ENCODE peak calls at places on chromosomes 4 and X, in ten cellular contexts. X, J, E, L, A, Q, W, P, N and S are unnamed samples.

GRCh38 chr4:7575426-7575825 is 140.7 kb upstream of the PSAPL1 start:
- DNase-seq in A (no peak), J (no peak), N (no peak), X (no peak), Q (no peak), L (no peak), W (no peak), P (no peak), E (no peak), S (no peak)

GRCh38 chr4:159698336-159698735 is 595.5 kb downstream of the RAPGEF2 start:
- DNase-seq in W (no peak), E (no peak), N (no peak), A (no peak), P (no peak), X (no peak), Q (no peak), J (no peak), L (no peak), S (no peak)

GRCh38 chrX:149877157-149877556 is 3.8 kb upstream of the MAGEA8 start:
- DNase-seq in J (no peak), X (no peak), A (no peak), L (no peak), P (no peak), Q (no peak), E (no peak), N (no peak), W (no peak), S (no peak)

GRCh38 chr4:186598686-186599085 is 43.3 kb upstream of the MTNR1A start:
- DNase-seq in W (no peak), P (no peak), N (no peak), L (no peak), J (no peak), E (no peak), A (no peak), X (no peak), Q (no peak), S (no peak)

GRCh38 chrX:72003811-72004750 is 93.4 kb downstream of the NHSL2 start:
- DNase-seq in W (no peak), N (peak), J (no peak), Q (peak), E (peak), X (no peak), A (no peak), L (peak), P (no peak), S (no peak)

GRCh38 chr4:11728165-11728564 is 299.5 kb upstream of the HS3ST1 start:
- DNase-seq in L (no peak), Q (no peak), P (no peak), A (no peak), X (no peak), E (no peak), N (no peak), W (no peak), J (no peak), S (no peak)

GRCh38 chrX:109774706-109775105 is 41.6 kb upstream of the ACSL4 start:
- DNase-seq in E (no peak), P (peak), L (no peak), X (no peak), A (no peak), J (no peak), W (peak), N (no peak), Q (no peak), S (no peak)

GRCh38 chrX:153598541-153599191 is at the start of gene CCNQ:
- DNase-seq in A (peak), E (no peak), Q (peak), W (peak), N (peak), J (no peak), P (peak), X (no peak), L (peak), S (peak)

GRCh38 chrX:38804481-38805293 is 3.4 kb downstream of the MID1IP1 start:
- DNase-seq in W (peak), A (peak), P (no peak), L (peak), Q (peak), N (peak), E (peak), X (no peak), J (peak), S (peak)

GRCh38 chrX:41145920-41146608 is 60.8 kb downstream of the USP9X start:
- DNase-seq in W (no peak), A (no peak), E (no peak), N (no peak), J (no peak), L (no peak), X (no peak), P (peak), Q (no peak), S (no peak)

GRCh38 chr4:81621490-81621889 is 149.8 kb upstream of the RASGEF1B start:
- DNase-seq in P (no peak), A (no peak), Q (no peak), W (no peak), L (no peak), E (no peak), J (no peak), X (no peak), N (no peak), S (no peak)

GRCh38 chr4:159048166-159048886 is 54.6 kb upstream of the RAPGEF2 start:
- DNase-seq in X (peak), L (peak), N (peak), A (no peak), Q (peak), P (peak), W (no peak), E (peak), J (no peak), S (no peak)

GRCh38 chr4:153154010-153154975 is 50.0 kb upstream of the TRIM2 start:
- DNase-seq in J (no peak), N (no peak), L (no peak), A (no peak), E (no peak), W (peak), X (no peak), P (peak), Q (peak), S (no peak)

GRCh38 chr4:99811850-99812249 is 4.8 kb upstream of the DAPP1 start:
- DNase-seq in P (peak), N (no peak), E (no peak), W (no peak), Q (peak), L (no peak), J (no peak), X (no peak), A (peak), S (no peak)

GRCh38 chr4:185589067-185589844 is 53.9 kb upstream of the PDLIM3 start:
- DNase-seq in E (no peak), P (peak), L (no peak), A (no peak), X (no peak), Q (no peak), N (no peak), J (no peak), W (no peak), S (no peak)

GRCh38 chrX:17395154-17395553 is 20.2 kb downstream of the NHS start:
- DNase-seq in E (no peak), Q (no peak), X (no peak), W (no peak), A (no peak), P (no peak), J (no peak), L (no peak), N (no peak), S (no peak)